ENCODE peak calls at places on chromosome 15, in nine cellular contexts. One of them, this sample, is unnamed.

GRCh38 chr15:85764649-85765277 is 30.0 kb downstream of the KLHL25 start:
- DNase-seq in cardiac muscle cell: peak
- DNase-seq in colonic mucosa: no peak
- DNase-seq in mammary epithelial cell: peak
- DNase-seq in psoas muscle: no peak
- DNase-seq in fibroblast of mammary gland: peak
- DNase-seq in astrocyte of the spinal cord: no peak
- DNase-seq in HFF-Myc: no peak
- DNase-seq in heart right ventricle: peak
- DNase-seq in this sample: no peak

GRCh38 chr15:48555244-48555804 is 90.2 kb downstream of the FBN1 start:
- DNase-seq in colonic mucosa: no peak
- DNase-seq in heart right ventricle: no peak
- DNase-seq in astrocyte of the spinal cord: peak
- DNase-seq in HFF-Myc: peak
- DNase-seq in fibroblast of mammary gland: peak
- DNase-seq in cardiac muscle cell: peak
- DNase-seq in mammary epithelial cell: no peak
- DNase-seq in psoas muscle: no peak
- DNase-seq in this sample: peak

GRCh38 chr15:99452728-99453643 is 112.8 kb upstream of the MEF2A start:
- DNase-seq in colonic mucosa: peak
- DNase-seq in fibroblast of mammary gland: no peak
- DNase-seq in heart right ventricle: peak
- DNase-seq in HFF-Myc: no peak
- DNase-seq in mammary epithelial cell: no peak
- DNase-seq in cardiac muscle cell: peak
- DNase-seq in astrocyte of the spinal cord: peak
- DNase-seq in psoas muscle: peak
- DNase-seq in this sample: peak

GRCh38 chr15:45588199-45588910 is 1.2 kb downstream of the BLOC1S6 start:
- DNase-seq in mammary epithelial cell: peak
- DNase-seq in HFF-Myc: no peak
- DNase-seq in colonic mucosa: no peak
- DNase-seq in psoas muscle: no peak
- DNase-seq in astrocyte of the spinal cord: peak
- DNase-seq in cardiac muscle cell: peak
- DNase-seq in fibroblast of mammary gland: peak
- DNase-seq in heart right ventricle: no peak
- DNase-seq in this sample: peak

GRCh38 chr15:45186771-45187577 is 792 bp downstream of the SHF start:
- DNase-seq in astrocyte of the spinal cord: no peak
- DNase-seq in fibroblast of mammary gland: no peak
- DNase-seq in heart right ventricle: no peak
- DNase-seq in colonic mucosa: peak
- DNase-seq in psoas muscle: no peak
- DNase-seq in HFF-Myc: no peak
- DNase-seq in mammary epithelial cell: no peak
- DNase-seq in cardiac muscle cell: no peak
- DNase-seq in this sample: no peak

GRCh38 chr15:83299462-83299861 is 15.0 kb upstream of the BNC1 start:
- DNase-seq in cardiac muscle cell: no peak
- DNase-seq in mammary epithelial cell: no peak
- DNase-seq in psoas muscle: no peak
- DNase-seq in astrocyte of the spinal cord: no peak
- DNase-seq in heart right ventricle: no peak
- DNase-seq in fibroblast of mammary gland: no peak
- DNase-seq in colonic mucosa: no peak
- DNase-seq in HFF-Myc: no peak
- DNase-seq in this sample: no peak

GRCh38 chr15:65777053-65777452 is 15.0 kb downstream of the DENND4A start:
- DNase-seq in fibroblast of mammary gland: no peak
- DNase-seq in cardiac muscle cell: no peak
- DNase-seq in astrocyte of the spinal cord: no peak
- DNase-seq in psoas muscle: no peak
- DNase-seq in mammary epithelial cell: no peak
- DNase-seq in HFF-Myc: no peak
- DNase-seq in colonic mucosa: no peak
- DNase-seq in heart right ventricle: no peak
- DNase-seq in this sample: no peak

GRCh38 chr15:99558571-99558970 is 7.2 kb upstream of the MEF2A start:
- DNase-seq in heart right ventricle: no peak
- DNase-seq in mammary epithelial cell: no peak
- DNase-seq in astrocyte of the spinal cord: no peak
- DNase-seq in cardiac muscle cell: no peak
- DNase-seq in colonic mucosa: no peak
- DNase-seq in HFF-Myc: no peak
- DNase-seq in fibroblast of mammary gland: no peak
- DNase-seq in psoas muscle: no peak
- DNase-seq in this sample: no peak

GRCh38 chr15:40743921-40744809 is 10.9 kb downstream of the RMDN3 start:
- DNase-seq in fibroblast of mammary gland: peak
- DNase-seq in psoas muscle: no peak
- DNase-seq in HFF-Myc: peak
- DNase-seq in mammary epithelial cell: peak
- DNase-seq in heart right ventricle: no peak
- DNase-seq in colonic mucosa: peak
- DNase-seq in cardiac muscle cell: peak
- DNase-seq in astrocyte of the spinal cord: peak
- DNase-seq in this sample: peak

GRCh38 chr15:92733934-92734521 is 78.5 kb upstream of the FAM174B start:
- DNase-seq in mammary epithelial cell: no peak
- DNase-seq in colonic mucosa: no peak
- DNase-seq in psoas muscle: no peak
- DNase-seq in cardiac muscle cell: peak
- DNase-seq in astrocyte of the spinal cord: peak
- DNase-seq in fibroblast of mammary gland: peak
- DNase-seq in HFF-Myc: no peak
- DNase-seq in heart right ventricle: peak
- DNase-seq in this sample: peak
- H3K4me3 ChIP-seq in mammary epithelial cell: peak
- H3K4me3 ChIP-seq in colonic mucosa: peak
- H3K4me3 ChIP-seq in psoas muscle: peak
- H3K4me3 ChIP-seq in cardiac muscle cell: no peak
- H3K4me3 ChIP-seq in astrocyte of the spinal cord: peak
- H3K4me3 ChIP-seq in fibroblast of mammary gland: peak
- H3K4me3 ChIP-seq in HFF-Myc: peak
- H3K4me3 ChIP-seq in heart right ventricle: peak
- H3K4me3 ChIP-seq in this sample: peak

GRCh38 chr15:51386486-51386885 is 45.0 kb downstream of the GLDN start:
- DNase-seq in cardiac muscle cell: no peak
- DNase-seq in fibroblast of mammary gland: no peak
- DNase-seq in heart right ventricle: no peak
- DNase-seq in colonic mucosa: no peak
- DNase-seq in astrocyte of the spinal cord: no peak
- DNase-seq in psoas muscle: no peak
- DNase-seq in HFF-Myc: no peak
- DNase-seq in mammary epithelial cell: no peak
- DNase-seq in this sample: no peak

GRCh38 chr15:51379390-51379789 is 37.9 kb downstream of the GLDN start:
- DNase-seq in colonic mucosa: no peak
- DNase-seq in heart right ventricle: no peak
- DNase-seq in fibroblast of mammary gland: no peak
- DNase-seq in HFF-Myc: no peak
- DNase-seq in mammary epithelial cell: no peak
- DNase-seq in cardiac muscle cell: no peak
- DNase-seq in astrocyte of the spinal cord: no peak
- DNase-seq in psoas muscle: no peak
- DNase-seq in this sample: no peak

GRCh38 chr15:51386029-51386428 is 44.6 kb downstream of the GLDN start:
- DNase-seq in fibroblast of mammary gland: no peak
- DNase-seq in astrocyte of the spinal cord: no peak
- DNase-seq in HFF-Myc: no peak
- DNase-seq in mammary epithelial cell: no peak
- DNase-seq in psoas muscle: no peak
- DNase-seq in cardiac muscle cell: no peak
- DNase-seq in heart right ventricle: no peak
- DNase-seq in colonic mucosa: no peak
- DNase-seq in this sample: no peak

GRCh38 chr15:51380999-51381806 is 39.7 kb downstream of the GLDN start:
- DNase-seq in psoas muscle: peak
- DNase-seq in cardiac muscle cell: peak
- DNase-seq in astrocyte of the spinal cord: peak
- DNase-seq in heart right ventricle: peak
- DNase-seq in HFF-Myc: peak
- DNase-seq in fibroblast of mammary gland: peak
- DNase-seq in colonic mucosa: peak
- DNase-seq in mammary epithelial cell: peak
- DNase-seq in this sample: peak

DNA sequence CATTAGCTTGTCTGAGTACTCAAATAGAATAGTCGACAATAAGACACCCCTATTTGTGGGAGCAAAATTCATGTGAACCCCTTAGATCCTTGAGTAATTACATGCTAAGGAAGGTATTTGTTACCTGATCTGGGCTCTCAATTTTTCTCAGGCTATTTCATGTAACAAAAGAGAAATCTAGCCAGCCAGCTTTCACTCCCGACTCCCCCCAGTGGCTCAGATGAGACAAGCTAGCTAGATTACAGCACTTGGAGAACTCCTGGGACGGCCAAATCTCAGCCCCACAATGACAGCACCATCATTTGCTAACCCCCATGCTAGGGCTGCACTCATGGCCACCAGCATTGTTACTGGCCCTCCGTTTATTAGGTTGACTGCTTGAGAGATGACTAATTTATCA is 41.3 kb downstream of the GLDN start:
- DNase-seq in mammary epithelial cell: peak
- DNase-seq in fibroblast of mammary gland: peak
- DNase-seq in astrocyte of the spinal cord: peak
- DNase-seq in HFF-Myc: no peak
- DNase-seq in colonic mucosa: no peak
- DNase-seq in heart right ventricle: no peak
- DNase-seq in psoas muscle: no peak
- DNase-seq in cardiac muscle cell: peak
- DNase-seq in this sample: peak
- TF ChIP-seq CTCF in mammary epithelial cell: peak
- TF ChIP-seq CTCF in fibroblast of mammary gland: peak
- TF ChIP-seq CTCF in astrocyte of the spinal cord: peak
- TF ChIP-seq CTCF in HFF-Myc: peak
- TF ChIP-seq CTCF in colonic mucosa: peak
- TF ChIP-seq CTCF in heart right ventricle: peak
- TF ChIP-seq CTCF in psoas muscle: peak
- TF ChIP-seq CTCF in cardiac muscle cell: peak
- TF ChIP-seq CTCF in this sample: peak

DNA sequence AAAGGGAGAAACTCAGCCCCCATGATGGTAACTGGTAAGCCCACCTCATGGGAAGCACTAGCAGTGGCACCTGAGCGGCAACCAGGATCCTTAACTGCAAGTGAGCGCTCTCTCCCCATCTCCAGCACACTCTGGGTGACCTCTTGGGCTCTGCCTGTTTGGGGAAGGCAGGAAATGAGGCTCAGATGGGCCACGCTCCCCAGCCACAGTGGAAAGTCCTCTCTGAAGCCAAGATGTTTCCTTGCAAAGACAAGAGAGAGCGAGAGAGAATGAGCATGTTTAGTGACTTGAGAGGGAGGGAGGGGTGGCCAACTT is 289.0 kb downstream of the UACA start:
- DNase-seq in mammary epithelial cell: no peak
- DNase-seq in cardiac muscle cell: no peak
- DNase-seq in psoas muscle: no peak
- DNase-seq in colonic mucosa: peak
- DNase-seq in astrocyte of the spinal cord: no peak
- DNase-seq in HFF-Myc: no peak
- DNase-seq in fibroblast of mammary gland: no peak
- DNase-seq in heart right ventricle: peak
- DNase-seq in this sample: no peak
- H3K4me3 ChIP-seq in mammary epithelial cell: peak
- H3K4me3 ChIP-seq in cardiac muscle cell: no peak
- H3K4me3 ChIP-seq in psoas muscle: peak
- H3K4me3 ChIP-seq in colonic mucosa: no peak
- H3K4me3 ChIP-seq in astrocyte of the spinal cord: no peak
- H3K4me3 ChIP-seq in HFF-Myc: no peak
- H3K4me3 ChIP-seq in fibroblast of mammary gland: no peak
- H3K4me3 ChIP-seq in heart right ventricle: no peak
- H3K4me3 ChIP-seq in this sample: no peak

GRCh38 chr15:88913017-88913849 is at the start of gene MFGE8:
- DNase-seq in cardiac muscle cell: peak
- DNase-seq in colonic mucosa: peak
- DNase-seq in HFF-Myc: no peak
- DNase-seq in astrocyte of the spinal cord: peak
- DNase-seq in heart right ventricle: peak
- DNase-seq in fibroblast of mammary gland: peak
- DNase-seq in psoas muscle: peak
- DNase-seq in mammary epithelial cell: peak
- DNase-seq in this sample: peak
- TF ChIP-seq CTCF in cardiac muscle cell: peak
- TF ChIP-seq CTCF in colonic mucosa: no peak
- TF ChIP-seq CTCF in HFF-Myc: no peak
- TF ChIP-seq CTCF in astrocyte of the spinal cord: no peak
- TF ChIP-seq CTCF in heart right ventricle: no peak
- TF ChIP-seq CTCF in fibroblast of mammary gland: no peak
- TF ChIP-seq CTCF in psoas muscle: no peak
- TF ChIP-seq CTCF in mammary epithelial cell: no peak
- TF ChIP-seq CTCF in this sample: peak

DNA sequence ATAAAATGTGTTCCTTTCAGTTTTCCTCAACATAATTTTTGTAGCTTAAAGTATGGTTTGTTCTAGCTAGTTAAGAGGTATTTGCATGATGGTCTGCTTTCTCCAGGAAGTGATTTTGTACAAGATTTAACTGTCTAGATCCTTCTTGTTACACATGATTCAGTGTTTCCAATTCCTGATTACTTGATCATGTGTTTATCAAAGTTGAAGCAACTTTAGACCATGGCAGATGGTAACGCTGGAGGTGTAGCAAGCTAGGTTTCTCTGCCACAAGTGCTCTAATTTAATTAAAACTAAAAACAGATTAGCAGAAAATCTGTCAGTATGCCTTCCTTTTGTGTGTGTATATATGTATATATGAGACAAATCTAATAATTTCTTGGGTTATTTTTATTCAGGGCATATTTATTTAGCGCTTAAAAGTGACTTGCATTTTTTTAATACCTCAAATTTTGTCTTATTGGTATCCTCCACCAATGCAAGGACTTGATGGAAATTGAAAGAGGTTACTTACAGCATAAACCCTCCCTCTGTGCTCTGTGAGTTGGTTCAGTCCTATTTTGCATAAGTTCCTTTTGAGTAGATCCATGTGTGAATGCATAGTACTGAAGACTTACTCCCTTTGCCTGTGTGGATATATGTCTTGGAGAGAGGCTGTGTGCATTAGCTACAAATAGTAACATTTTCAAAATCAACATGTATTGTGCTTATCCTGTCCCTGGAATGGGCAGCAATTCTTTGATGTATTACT is 157.3 kb upstream of the CGNL1 start:
- DNase-seq in cardiac muscle cell: peak
- DNase-seq in colonic mucosa: no peak
- DNase-seq in fibroblast of mammary gland: peak
- DNase-seq in psoas muscle: no peak
- DNase-seq in HFF-Myc: peak
- DNase-seq in astrocyte of the spinal cord: peak
- DNase-seq in heart right ventricle: no peak
- DNase-seq in mammary epithelial cell: peak
- DNase-seq in this sample: peak
- H3K4me3 ChIP-seq in cardiac muscle cell: no peak
- H3K4me3 ChIP-seq in colonic mucosa: no peak
- H3K4me3 ChIP-seq in fibroblast of mammary gland: peak
- H3K4me3 ChIP-seq in psoas muscle: no peak
- H3K4me3 ChIP-seq in HFF-Myc: peak
- H3K4me3 ChIP-seq in astrocyte of the spinal cord: peak
- H3K4me3 ChIP-seq in heart right ventricle: no peak
- H3K4me3 ChIP-seq in mammary epithelial cell: no peak
- H3K4me3 ChIP-seq in this sample: peak

This sample was measured in fibroblast of villous mesenchyme.